ENCODE peak calls at places on chromosomes 7 and 10, in six cellular contexts. T is lower lobe of right lung, A is fibroblast of lung, C is cardiac muscle cell, Y is suprapubic skin, O is mammary epithelial cell. N is an unnamed sample.

GRCh38 chr10:86759073-86759672 is 2.8 kb downstream of the BMPR1A start:
- DNase-seq in T (no peak), A (no peak), C (peak; percentile 15), Y (no peak), O (no peak), N (no peak)

GRCh38 chr10:93392111-93392510 is 90.0 kb downstream of the MYOF start:
- DNase-seq in T (no peak), A (peak; percentile 25), C (peak; percentile 12), Y (no peak), O (no peak), N (no peak)

GRCh38 chr7:33982425-33982786 is 77.1 kb downstream of the BMPER start:
- DNase-seq in T (no peak), A (peak; percentile 70), C (peak; percentile 69), Y (no peak), O (peak; percentile 52), N (no peak)

GRCh38 chr7:36735172-36735571 is 10.9 kb upstream of the AOAH start:
- DNase-seq in T (no peak), A (peak; percentile 56), C (peak; percentile 8), Y (no peak), O (peak; percentile 37), N (no peak)

GRCh38 chr7:102431617-102432298 is 1.6 kb upstream of the ORAI2 start:
- DNase-seq in T (no peak), A (no peak), C (no peak), Y (no peak), O (peak; percentile 16), N (peak; percentile 41)

GRCh38 chr10:3786295-3786981 is 1.4 kb upstream of the KLF6 start:
- DNase-seq in T (peak; percentile 51), A (peak; percentile 51), C (peak; percentile 51), Y (no peak), O (peak; percentile 81), N (peak; percentile 70)

GRCh38 chr10:97685395-97685958 is 1.6 kb downstream of the AVPI1 start:
- DNase-seq in T (no peak), A (peak; percentile 12), C (peak; percentile 62), Y (no peak), O (peak; percentile 58), N (no peak)

GRCh38 chr7:76326646-76327233 is 24.3 kb downstream of the HSPB1 start:
- DNase-seq in T (no peak), A (peak; percentile 82), C (peak; percentile 83), Y (no peak), O (no peak), N (no peak)

GRCh38 chr10:77932016-77932715 is 5.6 kb upstream of the DLG5 start:
- DNase-seq in T (no peak), A (no peak), C (no peak), Y (no peak), O (peak; percentile 52), N (no peak)

GRCh38 chr7:127208351-127208750 is 44.4 kb downstream of the GRM8 start:
- DNase-seq in T (no peak), A (no peak), C (no peak), Y (no peak), O (no peak), N (no peak)

GRCh38 chr7:129431911-129432643 is 2.2 kb upstream of the STRIP2 start:
- DNase-seq in T (no peak), A (no peak), C (no peak), Y (no peak), O (no peak), N (no peak)

GRCh38 chr7:6462094-6462493 is 14.3 kb upstream of the DAGLB start:
- DNase-seq in T (no peak), A (peak; percentile 19), C (no peak), Y (no peak), O (no peak), N (no peak)

GRCh38 chr10:67609996-67610793 is 85.8 kb downstream of the CTNNA3 start:
- DNase-seq in T (no peak), A (peak; percentile 87), C (peak; percentile 45), Y (no peak), O (no peak), N (no peak)

GRCh38 chr10:21753497-21754270 is 219.7 kb downstream of the MLLT10 start:
- DNase-seq in T (no peak), A (no peak), C (no peak), Y (no peak), O (no peak), N (no peak)

DNA sequence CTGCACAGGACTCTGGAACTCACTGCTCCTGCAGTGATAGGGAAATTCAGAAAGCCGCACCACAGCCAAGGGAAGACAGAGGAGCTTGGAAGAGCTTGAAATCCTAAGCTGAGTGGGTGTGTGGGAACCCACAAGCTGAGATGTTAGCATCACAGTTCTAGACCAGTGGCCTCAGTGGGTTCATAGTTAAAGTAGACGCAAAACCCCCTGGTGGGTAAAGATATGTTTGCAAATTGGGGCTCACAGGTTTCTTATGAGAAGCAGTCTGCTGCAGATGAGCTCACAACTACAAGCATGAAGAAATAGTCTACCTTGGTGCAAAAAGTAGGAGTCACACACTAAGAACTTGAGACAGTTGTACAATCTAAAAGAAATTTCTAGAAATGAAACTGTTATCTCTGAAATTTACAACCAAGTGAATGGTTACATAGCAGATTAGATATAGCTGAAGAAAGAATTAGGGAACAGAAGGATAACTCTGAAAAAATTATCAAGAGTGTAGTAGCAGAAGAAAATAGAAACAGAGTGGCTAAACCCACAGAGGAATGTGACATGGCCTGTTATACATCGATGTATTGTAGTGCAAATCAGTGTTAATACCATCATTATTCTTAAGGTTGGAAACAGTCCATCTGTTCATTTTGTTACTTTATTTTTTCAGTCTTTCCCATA is 77.2 kb downstream of the DYNC2I1 start:
- DNase-seq in T (no peak), A (no peak), C (no peak), Y (no peak), O (no peak), N (no peak)
- H3K9me3 ChIP-seq in T (peaks cover 9% of the 10 kb centered on the region), A (no peaks in the 10 kb centered on the region), C (no peaks in the 10 kb centered on the region), Y (peaks cover 4% of the 10 kb centered on the region), O (no peaks in the 10 kb centered on the region), N (no peaks in the 10 kb centered on the region)

GRCh38 chr7:138668197-138668596 is 33.0 kb downstream of the SVOPL start:
- DNase-seq in T (no peak), A (no peak), C (no peak), Y (no peak), O (no peak), N (no peak)

GRCh38 chr7:138667535-138667934 is 33.6 kb downstream of the SVOPL start:
- DNase-seq in T (no peak), A (no peak), C (no peak), Y (no peak), O (no peak), N (no peak)

GRCh38 chr7:138665669-138666140 is 35.5 kb downstream of the SVOPL start:
- DNase-seq in T (no peak), A (no peak), C (no peak), Y (no peak), O (no peak), N (no peak)

GRCh38 chr7:138665249-138665648 is 35.9 kb downstream of the SVOPL start:
- DNase-seq in T (no peak), A (no peak), C (no peak), Y (no peak), O (no peak), N (peak; percentile 18)

DNA sequence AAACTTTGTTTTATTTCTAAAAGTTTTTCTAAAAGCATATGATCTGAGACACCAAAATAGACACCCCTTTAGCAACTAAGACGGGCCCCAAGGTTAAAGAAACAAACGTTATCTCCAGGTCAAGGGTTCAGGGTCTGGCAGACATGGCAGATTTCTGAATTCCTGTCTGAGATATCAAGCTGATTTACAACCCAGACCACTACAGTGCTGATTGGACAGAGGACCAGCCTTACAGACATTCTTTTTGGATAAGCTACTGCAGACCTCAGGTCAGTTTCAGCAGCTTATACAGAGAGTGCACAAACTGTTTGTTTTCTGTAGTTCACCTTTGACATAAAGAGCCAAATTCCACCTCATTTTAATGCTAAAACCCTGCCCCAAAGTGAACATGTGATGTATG is 34.8 kb downstream of the SVOPL start:
- DNase-seq in T (no peak), A (peak; percentile 25), C (peak; percentile 12), Y (no peak), O (no peak), N (peak; percentile 21)
- H3K27me3 ChIP-seq in T (no peaks in the 10 kb centered on the region), A (no peaks in the 10 kb centered on the region), C (no peaks in the 10 kb centered on the region), Y (peaks cover 5% of the 10 kb centered on the region), O (no peaks in the 10 kb centered on the region), N (no peaks in the 10 kb centered on the region)

DNA sequence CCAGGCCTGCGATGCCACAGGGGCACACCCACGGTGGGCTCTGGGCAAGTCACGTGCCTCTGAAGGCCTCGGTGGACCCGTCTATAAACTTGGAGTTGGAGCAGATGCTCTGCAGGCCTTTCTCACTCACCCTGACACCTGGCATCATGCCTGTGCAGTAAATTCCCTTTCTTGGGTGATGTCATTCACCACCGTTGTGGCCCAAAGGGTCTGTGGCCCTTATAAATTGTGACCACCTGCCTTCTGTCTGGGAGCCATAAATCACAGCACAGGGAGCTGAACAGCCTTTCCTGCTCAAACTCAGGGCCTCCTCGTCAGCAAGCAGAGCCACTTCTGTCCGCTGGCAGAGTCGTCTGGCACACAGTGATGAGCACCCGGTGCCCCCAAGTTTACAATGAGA is 52.2 kb downstream of the GPAM start:
- DNase-seq in T (no peak), A (no peak), C (no peak), Y (no peak), O (no peak), N (no peak)
- TF ChIP-seq CTCF in T (no peak), A (no peak), C (no peak), Y (no peak), O (no peak), N (no peak)

GRCh38 chr10:88401671-88402347 is 181.3 kb downstream of the RNLS start:
- DNase-seq in T (no peak), A (peak; percentile 36), C (peak; percentile 60), Y (no peak), O (peak; percentile 49), N (no peak)

GRCh38 chr10:88395677-88396076 is 187.4 kb downstream of the RNLS start:
- DNase-seq in T (no peak), A (peak; percentile 33), C (peak; percentile 32), Y (no peak), O (peak; percentile 54), N (no peak)

GRCh38 chr10:88404133-88404532 is 179.0 kb downstream of the RNLS start:
- DNase-seq in T (no peak), A (no peak), C (no peak), Y (no peak), O (no peak), N (no peak)

DNA sequence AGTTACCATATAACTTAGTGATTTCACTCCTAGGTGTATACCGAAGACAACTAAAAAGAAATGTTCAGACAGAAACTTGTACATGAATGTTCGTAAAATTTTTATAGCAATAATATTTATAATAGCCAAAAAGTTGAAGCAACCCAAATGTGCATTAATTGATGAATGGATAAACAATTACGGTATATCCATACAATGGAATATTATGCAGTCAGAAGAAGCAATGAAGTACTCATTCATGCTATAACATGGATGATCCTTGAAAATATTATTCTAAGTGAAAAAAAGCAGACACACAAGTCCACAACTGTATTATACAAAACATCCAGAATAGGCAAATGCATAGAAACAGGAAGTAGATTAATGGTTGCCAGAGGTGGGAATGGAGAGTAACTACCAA is 183.9 kb downstream of the RNLS start:
- DNase-seq in T (no peak), A (no peak), C (no peak), Y (no peak), O (no peak), N (no peak)
- H3K9me3 ChIP-seq in T (peaks cover 26% of the 10 kb centered on the region), A (no peaks in the 10 kb centered on the region), C (no peaks in the 10 kb centered on the region), Y (peaks cover 8% of the 10 kb centered on the region), O (peaks cover 9% of the 10 kb centered on the region), N (peaks cover 8% of the 10 kb centered on the region)

DNA sequence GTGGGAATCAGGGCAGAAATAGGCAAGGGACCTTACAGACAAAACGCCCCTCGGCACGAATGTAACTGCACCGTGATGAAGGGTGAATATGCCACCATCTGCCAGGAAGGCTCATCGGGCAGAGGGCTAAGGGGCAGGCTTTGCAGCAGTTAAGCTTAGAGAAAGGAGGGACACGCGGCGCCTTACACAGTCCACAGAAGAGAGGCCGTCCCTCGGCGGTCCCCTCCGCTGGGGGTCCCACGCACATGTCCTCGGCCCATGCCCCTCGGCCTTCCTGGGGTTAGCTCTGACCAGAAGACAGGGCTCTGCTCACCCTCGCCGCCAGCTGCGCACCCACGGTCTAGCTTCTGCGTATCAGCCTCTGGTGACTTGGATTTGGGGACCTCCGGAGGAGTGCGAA is 141.1 kb downstream of the DYNC2I1 start:
- DNase-seq in T (no peak), A (no peak), C (no peak), Y (peak; percentile 67), O (no peak), N (no peak)
- H3K27me3 ChIP-seq in T (peaks cover 31% of the 10 kb centered on the region), A (no peaks in the 10 kb centered on the region), C (peaks cover 13% of the 10 kb centered on the region), Y (peaks cover 61% of the 10 kb centered on the region), O (peaks cover 4% of the 10 kb centered on the region), N (peaks cover 26% of the 10 kb centered on the region)

N was measured in hepatocyte.